ENCODE peak calls at places on chromosomes 6 and 20, in four cellular contexts. F is HT-29, G is H9, J is iris pigment epithelial cell. U is an unnamed sample.

GRCh38 chr6:85672623-85673022 is 29.9 kb upstream of the SYNCRIP start:
- DNase-seq in F (no peak), J (no peak), G (peak; percentile 36), U (peak; percentile 23)

GRCh38 chr6:33208089-33208967 is at the start of gene RING1:
- DNase-seq in J (peak; percentile 72), F (peak; percentile 73), G (peak; percentile 85), U (peak; percentile 79)

GRCh38 chr6:108653864-108654402 is 93.2 kb downstream of the FOXO3 start:
- DNase-seq in F (no peak), G (no peak), J (peak; percentile 76), U (peak; percentile 23)

GRCh38 chr6:41671376-41671775 is 33.1 kb downstream of the MDFI start:
- DNase-seq in J (no peak), G (no peak), F (no peak), U (no peak)

GRCh38 chr6:76592561-76592960 is 520.1 kb upstream of the IMPG1 start:
- DNase-seq in J (no peak), G (no peak), F (no peak), U (no peak)

GRCh38 chr20:5510446-5510845 is 193.7 kb upstream of the PROKR2 start:
- DNase-seq in J (peak; percentile 7), G (peak; percentile 66), F (no peak), U (no peak)

GRCh38 chr20:32206383-32207210 is 946 bp downstream of the PLAGL2 start:
- DNase-seq in J (no peak), F (peak; percentile 33), G (no peak), U (peak; percentile 28)

GRCh38 chr6:21262504-21262903 is 331.0 kb upstream of the SOX4 start:
- DNase-seq in J (no peak), F (no peak), G (no peak), U (no peak)

GRCh38 chr20:47347661-47348462 is 8.6 kb downstream of the ZMYND8 start:
- DNase-seq in J (peak; percentile 45), F (no peak), G (no peak), U (no peak)

GRCh38 chr6:116145786-116146675 is 20.1 kb upstream of the COL10A1 start:
- DNase-seq in J (no peak), G (no peak), F (no peak), U (no peak)

GRCh38 chr6:33613794-33614166 is 7.3 kb upstream of the ITPR3 start:
- DNase-seq in G (no peak), F (no peak), J (no peak), U (peak; percentile 92)

GRCh38 chr20:7981374-7981773 is 38.2 kb downstream of the TMX4 start:
- DNase-seq in G (no peak), F (no peak), J (no peak), U (no peak)

GRCh38 chr6:6730831-6731230 is 142.3 kb downstream of the LY86 start:
- DNase-seq in F (no peak), G (no peak), J (peak; percentile 91), U (peak; percentile 64)

GRCh38 chr6:158559895-158560786 is at the start of gene TMEM181:
- DNase-seq in J (peak; percentile 86), G (peak; percentile 75), F (peak; percentile 78), U (peak; percentile 89)

U was measured in ELR.